ENCODE peak calls at places on chromosomes 16 and 17, in five cellular contexts. One of them, this sample, is unnamed.

GRCh38 chr17:34974179-34974578 is 6.1 kb upstream of the LIG3 start:
- DNase-seq in ovary: no peak
- DNase-seq in suprapubic skin: no peak
- DNase-seq in uterus: no peak
- DNase-seq in lower leg skin: no peak
- DNase-seq in this sample: no peak

GRCh38 chr16:17246974-17247718 is 223.6 kb downstream of the XYLT1 start:
- DNase-seq in ovary: no peak
- DNase-seq in suprapubic skin: no peak
- DNase-seq in uterus: no peak
- DNase-seq in lower leg skin: no peak
- DNase-seq in this sample: no peak

GRCh38 chr17:71260366-71260765 is 860.5 kb upstream of the SOX9 start:
- DNase-seq in ovary: no peak
- DNase-seq in suprapubic skin: no peak
- DNase-seq in uterus: no peak
- DNase-seq in lower leg skin: no peak
- DNase-seq in this sample: no peak

GRCh38 chr17:75818326-75818885 is 25.8 kb downstream of the UNC13D start:
- DNase-seq in ovary: no peak
- DNase-seq in suprapubic skin: no peak
- DNase-seq in uterus: no peak
- DNase-seq in lower leg skin: no peak
- DNase-seq in this sample: no peak

GRCh38 chr16:81697321-81697885 is 81.7 kb upstream of the PLCG2 start:
- DNase-seq in ovary: no peak
- DNase-seq in suprapubic skin: no peak
- DNase-seq in uterus: no peak
- DNase-seq in lower leg skin: no peak
- DNase-seq in this sample: peak

GRCh38 chr17:40063034-40063765 is 435 bp downstream of the THRA start:
- DNase-seq in ovary: peak
- DNase-seq in suprapubic skin: peak
- DNase-seq in uterus: peak
- DNase-seq in lower leg skin: peak
- DNase-seq in this sample: peak

GRCh38 chr16:82232806-82233205 is 62.8 kb upstream of the MPHOSPH6 start:
- DNase-seq in ovary: no peak
- DNase-seq in suprapubic skin: no peak
- DNase-seq in uterus: no peak
- DNase-seq in lower leg skin: no peak
- DNase-seq in this sample: no peak

GRCh38 chr17:49574283-49574892 is 1.3 kb upstream of the NXPH3 start:
- DNase-seq in ovary: no peak
- DNase-seq in suprapubic skin: no peak
- DNase-seq in uterus: peak
- DNase-seq in lower leg skin: no peak
- DNase-seq in this sample: no peak

GRCh38 chr17:27153005-27153404 is 140.9 kb upstream of the WSB1 start:
- DNase-seq in ovary: no peak
- DNase-seq in suprapubic skin: peak
- DNase-seq in uterus: no peak
- DNase-seq in lower leg skin: no peak
- DNase-seq in this sample: no peak

GRCh38 chr17:77879896-77880280 is 78.6 kb upstream of the TNRC6C start:
- DNase-seq in ovary: no peak
- DNase-seq in suprapubic skin: no peak
- DNase-seq in uterus: no peak
- DNase-seq in lower leg skin: no peak
- DNase-seq in this sample: no peak

GRCh38 chr17:7128174-7128573 is 13.6 kb upstream of the ASGR2 start:
- DNase-seq in ovary: no peak
- DNase-seq in suprapubic skin: no peak
- DNase-seq in uterus: no peak
- DNase-seq in lower leg skin: no peak
- DNase-seq in this sample: no peak

GRCh38 chr17:76271669-76272540 is 6.8 kb downstream of the UBALD2 start:
- DNase-seq in ovary: no peak
- DNase-seq in suprapubic skin: no peak
- DNase-seq in uterus: no peak
- DNase-seq in lower leg skin: peak
- DNase-seq in this sample: peak

GRCh38 chr16:78437352-78437968 is 338.0 kb downstream of the WWOX start:
- DNase-seq in ovary: peak
- DNase-seq in suprapubic skin: no peak
- DNase-seq in uterus: peak
- DNase-seq in lower leg skin: no peak
- DNase-seq in this sample: no peak

GRCh38 chr17:72208832-72209231 is 88.0 kb downstream of the SOX9 start:
- DNase-seq in ovary: no peak
- DNase-seq in suprapubic skin: no peak
- DNase-seq in uterus: no peak
- DNase-seq in lower leg skin: no peak
- DNase-seq in this sample: no peak

GRCh38 chr17:39738568-39738901 is 797 bp downstream of the GRB7 start:
- DNase-seq in ovary: no peak
- DNase-seq in suprapubic skin: no peak
- DNase-seq in uterus: no peak
- DNase-seq in lower leg skin: no peak
- DNase-seq in this sample: peak

GRCh38 chr16:27046958-27047357 is 19.8 kb upstream of the C16orf82 start:
- DNase-seq in ovary: no peak
- DNase-seq in suprapubic skin: no peak
- DNase-seq in uterus: no peak
- DNase-seq in lower leg skin: no peak
- DNase-seq in this sample: no peak

GRCh38 chr16:72840591-72841381 is 207.1 kb downstream of the ZFHX3 start:
- DNase-seq in ovary: no peak
- DNase-seq in suprapubic skin: no peak
- DNase-seq in uterus: no peak
- DNase-seq in lower leg skin: peak
- DNase-seq in this sample: no peak

GRCh38 chr16:4388275-4389021 is 16.8 kb downstream of the VASN start:
- DNase-seq in ovary: no peak
- DNase-seq in suprapubic skin: no peak
- DNase-seq in uterus: no peak
- DNase-seq in lower leg skin: no peak
- DNase-seq in this sample: no peak

GRCh38 chr16:4387769-4388168 is 16.1 kb downstream of the VASN start:
- DNase-seq in ovary: no peak
- DNase-seq in suprapubic skin: no peak
- DNase-seq in uterus: no peak
- DNase-seq in lower leg skin: no peak
- DNase-seq in this sample: no peak

GRCh38 chr16:4386452-4386813 is 14.8 kb downstream of the VASN start:
- DNase-seq in ovary: no peak
- DNase-seq in suprapubic skin: no peak
- DNase-seq in uterus: no peak
- DNase-seq in lower leg skin: no peak
- DNase-seq in this sample: no peak

GRCh38 chr16:4385789-4386451 is 14.3 kb downstream of the VASN start:
- DNase-seq in ovary: no peak
- DNase-seq in suprapubic skin: no peak
- DNase-seq in uterus: no peak
- DNase-seq in lower leg skin: no peak
- DNase-seq in this sample: no peak

DNA sequence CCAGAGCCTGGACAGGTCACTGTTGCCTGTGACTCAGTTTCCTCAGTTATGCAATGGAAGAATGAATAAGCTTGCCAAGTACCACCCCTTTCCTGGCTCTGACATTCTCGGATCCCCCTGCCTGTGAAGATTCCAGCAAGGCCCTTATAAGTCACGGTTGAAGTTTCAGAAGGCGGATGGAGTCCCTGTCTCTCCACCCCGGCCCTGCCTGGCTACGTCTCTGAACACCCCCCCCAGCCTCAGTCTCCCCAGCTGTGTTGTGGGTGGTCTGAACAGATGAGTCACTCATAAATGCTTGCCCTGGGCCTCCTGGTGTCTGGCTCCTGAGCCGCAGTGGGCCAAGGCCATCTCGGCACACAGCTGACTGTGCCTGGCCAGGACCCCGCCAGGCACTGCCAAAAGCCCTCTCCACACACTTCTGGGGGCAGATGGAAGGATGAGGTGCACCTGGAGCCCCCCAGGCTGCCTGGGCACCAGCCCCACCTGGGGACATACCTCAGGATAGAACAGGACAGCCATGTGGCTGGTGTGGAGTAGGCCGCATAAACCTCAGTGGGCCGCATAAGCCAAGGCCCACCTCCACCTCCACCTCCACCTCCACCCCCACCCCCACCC is 15.4 kb downstream of the VASN start:
- DNase-seq in ovary: no peak
- DNase-seq in suprapubic skin: no peak
- DNase-seq in uterus: no peak
- DNase-seq in lower leg skin: no peak
- DNase-seq in this sample: no peak
- TF ChIP-seq POLR2A in ovary: no peak
- TF ChIP-seq POLR2A in suprapubic skin: no peak
- TF ChIP-seq POLR2A in uterus: no peak
- TF ChIP-seq POLR2A in lower leg skin: no peak
- TF ChIP-seq POLR2A in this sample: no peak

DNA sequence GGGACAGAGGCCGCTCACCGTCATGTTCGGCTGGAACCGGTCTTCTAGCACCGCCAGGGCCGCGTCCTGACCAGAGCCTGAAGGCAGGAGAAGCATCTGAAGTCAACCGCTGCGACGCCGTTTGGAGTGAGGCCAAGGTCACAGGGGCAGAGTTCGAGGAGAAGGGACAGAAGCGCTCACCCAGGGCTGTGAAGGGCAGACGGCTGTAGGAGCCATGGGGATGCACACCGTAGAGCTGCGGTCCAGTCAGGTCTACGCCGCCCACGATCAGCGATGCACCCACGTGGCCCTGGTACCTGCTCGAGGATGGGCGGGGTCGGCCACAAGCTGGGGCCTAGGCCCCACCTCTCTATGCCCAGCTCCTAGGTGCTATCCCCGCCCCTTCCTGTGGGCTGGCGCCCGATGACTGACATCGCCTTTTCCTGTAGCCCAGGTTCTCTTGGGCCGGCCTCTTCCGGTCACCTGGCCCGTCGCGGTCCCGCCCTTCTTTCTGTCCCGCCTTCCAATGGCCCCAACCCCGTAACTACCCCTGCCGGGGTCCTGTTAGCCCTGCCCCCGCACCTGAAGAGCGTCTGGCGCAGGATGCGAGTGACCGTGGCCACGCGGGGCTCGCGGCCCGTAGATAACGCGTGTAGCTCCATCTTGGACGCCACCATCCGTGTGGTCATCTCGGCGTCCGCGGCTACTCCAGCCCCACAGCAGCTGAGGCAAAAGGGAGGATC is 1.1 kb downstream of the PSMB10 start:
- DNase-seq in ovary: peak
- DNase-seq in suprapubic skin: peak
- DNase-seq in uterus: peak
- DNase-seq in lower leg skin: peak
- DNase-seq in this sample: peak
- TF ChIP-seq POLR2A in ovary: peak
- TF ChIP-seq POLR2A in suprapubic skin: peak
- TF ChIP-seq POLR2A in uterus: peak
- TF ChIP-seq POLR2A in lower leg skin: no peak
- TF ChIP-seq POLR2A in this sample: peak

GRCh38 chr16:2969545-2970521 is 685 bp downstream of the PAQR4 start:
- DNase-seq in ovary: peak
- DNase-seq in suprapubic skin: no peak
- DNase-seq in uterus: no peak
- DNase-seq in lower leg skin: no peak
- DNase-seq in this sample: peak

GRCh38 chr16:2973081-2973480 is 3.9 kb downstream of the PAQR4 start:
- DNase-seq in ovary: no peak
- DNase-seq in suprapubic skin: no peak
- DNase-seq in uterus: no peak
- DNase-seq in lower leg skin: no peak
- DNase-seq in this sample: no peak

GRCh38 chr16:2970563-2970962 is 1.4 kb downstream of the PAQR4 start:
- DNase-seq in ovary: no peak
- DNase-seq in suprapubic skin: no peak
- DNase-seq in uterus: no peak
- DNase-seq in lower leg skin: no peak
- DNase-seq in this sample: no peak

GRCh38 chr16:2971985-2972784 is 3.0 kb downstream of the PAQR4 start:
- DNase-seq in ovary: no peak
- DNase-seq in suprapubic skin: no peak
- DNase-seq in uterus: no peak
- DNase-seq in lower leg skin: no peak
- DNase-seq in this sample: no peak

GRCh38 chr16:2971134-2971984 is 2.2 kb downstream of the PAQR4 start:
- DNase-seq in ovary: no peak
- DNase-seq in suprapubic skin: no peak
- DNase-seq in uterus: no peak
- DNase-seq in lower leg skin: no peak
- DNase-seq in this sample: no peak
- TF ChIP-seq POLR2A in ovary: no peak
- TF ChIP-seq POLR2A in suprapubic skin: no peak
- TF ChIP-seq POLR2A in uterus: no peak
- TF ChIP-seq POLR2A in lower leg skin: no peak
- TF ChIP-seq POLR2A in this sample: no peak

DNA sequence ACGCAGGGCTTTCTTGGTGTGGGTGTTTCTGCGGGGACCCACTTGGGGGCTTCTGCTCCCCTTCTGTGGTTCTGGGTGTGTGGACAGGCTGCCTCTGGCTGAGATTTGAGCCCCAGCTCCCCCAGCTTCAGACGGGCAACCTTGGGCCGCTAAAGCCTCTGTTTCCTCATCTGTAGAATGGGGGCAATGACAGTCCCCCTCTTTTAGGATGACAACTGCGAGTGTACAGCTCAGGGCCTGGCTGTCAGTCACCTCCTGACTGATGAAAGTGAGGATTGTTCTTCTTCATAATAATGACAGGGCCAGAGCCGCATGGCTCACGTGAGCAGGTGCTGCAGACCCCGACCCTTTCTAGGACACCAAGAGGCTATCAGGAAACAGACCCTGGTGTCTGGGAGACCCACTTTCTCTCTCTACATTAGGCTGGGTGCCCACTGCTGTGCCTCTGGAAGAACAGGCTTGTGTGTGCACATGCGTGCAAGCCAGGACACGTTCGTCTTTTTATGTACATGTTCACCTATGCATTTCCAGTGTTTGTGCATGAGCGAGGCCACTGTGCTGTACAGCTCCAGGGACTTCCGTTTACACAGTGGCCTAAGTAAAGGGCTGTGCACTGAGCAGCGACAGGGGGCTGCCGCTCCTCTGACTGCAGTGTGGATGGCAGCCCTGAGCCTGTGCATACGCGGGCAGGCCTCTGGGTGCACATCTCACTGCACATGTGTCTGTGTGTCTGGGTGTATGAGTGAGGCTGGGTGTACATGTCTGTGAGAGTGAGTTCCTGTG is 4.6 kb downstream of the SPNS3 start:
- DNase-seq in ovary: no peak
- DNase-seq in suprapubic skin: no peak
- DNase-seq in uterus: no peak
- DNase-seq in lower leg skin: no peak
- DNase-seq in this sample: no peak
- TF ChIP-seq POLR2A in ovary: no peak
- TF ChIP-seq POLR2A in suprapubic skin: no peak
- TF ChIP-seq POLR2A in uterus: no peak
- TF ChIP-seq POLR2A in lower leg skin: no peak
- TF ChIP-seq POLR2A in this sample: no peak

GRCh38 chr17:47935961-47936360 is 5.4 kb upstream of the PNPO start:
- DNase-seq in ovary: no peak
- DNase-seq in suprapubic skin: no peak
- DNase-seq in uterus: no peak
- DNase-seq in lower leg skin: no peak
- DNase-seq in this sample: no peak
- TF ChIP-seq POLR2A in ovary: no peak
- TF ChIP-seq POLR2A in suprapubic skin: no peak
- TF ChIP-seq POLR2A in uterus: no peak
- TF ChIP-seq POLR2A in lower leg skin: no peak
- TF ChIP-seq POLR2A in this sample: no peak

GRCh38 chr17:4947411-4948165 is 742 bp downstream of the PFN1 start:
- DNase-seq in ovary: peak
- DNase-seq in suprapubic skin: peak
- DNase-seq in uterus: peak
- DNase-seq in lower leg skin: peak
- DNase-seq in this sample: peak
- TF ChIP-seq POLR2A in ovary: no peak
- TF ChIP-seq POLR2A in suprapubic skin: no peak
- TF ChIP-seq POLR2A in uterus: peak
- TF ChIP-seq POLR2A in lower leg skin: no peak
- TF ChIP-seq POLR2A in this sample: no peak